ENCODE peak calls at places on chromosomes 5 and 9, in six cellular contexts. I is nephron progenitor cell, R is fibroblast of the aortic adventitia, V is cardiac muscle cell, Z is fibroblast of lung, E is AG10803. C is an unnamed sample.

GRCh38 chr5:123261752-123262151 is 161.5 kb downstream of the CEP120 start:
- DNase-seq in R (peak; percentile 45), I (no peak), Z (peak; percentile 51), V (no peak), E (no peak), C (no peak)

GRCh38 chr5:173515526-173515925 is 100.9 kb downstream of the BOD1 start:
- DNase-seq in Z (peak; percentile 41), V (peak; percentile 60), E (peak; percentile 98), I (no peak), R (peak; percentile 76), C (peak; percentile 79)

GRCh38 chr5:67334383-67334782 is 137.8 kb upstream of the CD180 start:
- DNase-seq in V (no peak), I (no peak), Z (no peak), E (no peak), R (no peak), C (no peak)

GRCh38 chr9:92463989-92464388 is 18.3 kb downstream of the ASPN start:
- DNase-seq in I (no peak), E (peak; percentile 94), V (peak; percentile 79), R (peak; percentile 94), Z (peak; percentile 92), C (peak; percentile 86)

GRCh38 chr5:54514841-54515432 is 2.6 kb upstream of the SNX18 start:
- DNase-seq in V (peak; percentile 58), I (no peak), R (peak; percentile 62), Z (peak; percentile 51), E (peak; percentile 79), C (peak; percentile 57)

GRCh38 chr5:72040513-72040912 is 66.8 kb upstream of the MAP1B start:
- DNase-seq in I (no peak), V (no peak), Z (no peak), R (no peak), E (no peak), C (no peak)

GRCh38 chr9:128286435-128286834 is 10.4 kb downstream of the SWI5 start:
- DNase-seq in Z (peak; percentile 60), V (peak; percentile 66), R (peak; percentile 76), I (no peak), E (peak; percentile 36), C (no peak)

GRCh38 chr5:19229210-19229835 is 758.7 kb downstream of the CDH18 start:
- DNase-seq in Z (no peak), E (no peak), R (no peak), I (no peak), V (no peak), C (no peak)

GRCh38 chr9:4370501-4370900 is 70.6 kb upstream of the GLIS3 start:
- DNase-seq in E (no peak), Z (no peak), R (no peak), V (no peak), I (no peak), C (no peak)

GRCh38 chr9:4380406-4380805 is 80.5 kb upstream of the GLIS3 start:
- DNase-seq in Z (no peak), E (no peak), R (no peak), V (no peak), I (no peak), C (no peak)

GRCh38 chr9:4371108-4371507 is 71.2 kb upstream of the GLIS3 start:
- DNase-seq in V (peak; percentile 80), I (no peak), R (peak; percentile 92), Z (peak; percentile 73), E (peak; percentile 84), C (peak; percentile 45)

GRCh38 chr9:4375424-4376195 is 75.7 kb upstream of the GLIS3 start:
- DNase-seq in E (peak; percentile 83), R (peak; percentile 80), I (no peak), V (peak; percentile 78), Z (peak; percentile 67), C (peak; percentile 87)
- TF ChIP-seq CTCF in E (peak; percentile 82), R (peak; percentile 57), I (peak; percentile 56), V (peak; percentile 47), Z (peak; percentile 45), C (peak; percentile 60)

GRCh38 chr9:116647515-116647809 is 39.6 kb upstream of the TRIM32 start:
- DNase-seq in R (no peak), E (no peak), Z (no peak), I (no peak), V (no peak), C (no peak)
- TF ChIP-seq CTCF in R (no peak), E (no peak), Z (peak; percentile 8), I (no peak), V (no peak), C (no peak)

DNA sequence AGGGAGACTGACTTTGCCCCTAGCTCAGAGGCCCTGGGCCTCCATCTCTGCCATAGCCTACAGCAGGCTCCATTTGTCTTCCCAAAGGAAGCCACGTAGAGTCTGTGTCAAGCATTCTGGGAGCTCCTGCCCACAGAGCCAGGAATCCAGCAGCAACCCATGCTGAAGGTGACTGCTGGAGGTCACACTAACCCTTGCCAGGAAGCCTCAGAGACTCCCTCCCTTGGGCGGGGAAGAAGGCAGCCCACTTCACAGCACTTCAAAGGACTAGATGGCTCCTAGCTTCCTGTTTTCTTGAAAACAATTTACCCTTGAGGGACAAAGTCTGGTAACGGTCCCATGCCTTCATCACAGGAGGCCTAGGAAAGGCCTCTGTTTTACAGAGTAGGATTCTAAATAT is 1.7 kb downstream of the CKMT2 start:
- DNase-seq in I (no peak), R (no peak), V (no peak), Z (no peak), E (no peak), C (no peak)
- TF ChIP-seq CTCF in I (no peak), R (no peak), V (no peak), Z (no peak), E (no peak), C (no peak)

DNA sequence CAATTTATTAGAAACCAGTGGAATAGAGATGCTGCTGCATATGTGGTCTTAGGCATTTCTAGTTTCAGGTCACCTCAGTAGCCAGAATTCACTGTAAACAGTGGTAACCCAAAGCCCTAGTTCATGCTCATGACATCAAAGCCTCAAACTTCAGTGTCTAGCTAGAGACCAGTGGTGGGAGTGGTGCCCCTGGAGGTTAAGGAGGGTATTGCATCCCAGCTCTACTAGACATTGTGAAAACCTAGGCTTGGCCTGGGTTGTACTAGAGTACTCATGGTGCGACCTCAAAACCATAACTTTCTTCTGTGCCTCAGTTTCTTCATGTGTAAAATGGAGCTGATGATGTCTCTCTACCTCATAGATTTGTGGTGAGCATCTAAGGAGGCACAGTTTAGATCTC is 18.8 kb downstream of the COL5A1 start:
- DNase-seq in V (peak; percentile 41), R (no peak), I (peak; percentile 25), E (no peak), Z (no peak), C (no peak)
- TF ChIP-seq CTCF in V (peak; percentile 72), R (peak; percentile 87), I (peak; percentile 48), E (peak; percentile 76), Z (peak; percentile 74), C (peak; percentile 86)

GRCh38 chr5:180111273-180111695 is 39.7 kb upstream of the RNF130 start:
- DNase-seq in I (no peak), E (no peak), Z (no peak), R (no peak), V (no peak), C (no peak)
- TF ChIP-seq CTCF in I (no peak), E (no peak), Z (no peak), R (no peak), V (no peak), C (no peak)

C was measured in fibroblast of villous mesenchyme.